ENCODE peak calls at places on chromosomes 7 and 10, in five cellular contexts. One of them, this sample, is unnamed.

GRCh38 chr10:35711615-35712411 is 69.7 kb upstream of the FZD8 start:
- DNase-seq in neural progenitor cell: no peak
- DNase-seq in hepatocyte: no peak
- DNase-seq in PC-3: no peak
- DNase-seq in GM23248: no peak
- DNase-seq in this sample: no peak

GRCh38 chr7:72099784-72100183 is 312.4 kb downstream of the CALN1 start:
- DNase-seq in neural progenitor cell: no peak
- DNase-seq in hepatocyte: no peak
- DNase-seq in PC-3: no peak
- DNase-seq in GM23248: peak
- DNase-seq in this sample: no peak

GRCh38 chr10:80413152-80413996 is 5.0 kb downstream of the PRXL2A start:
- DNase-seq in neural progenitor cell: no peak
- DNase-seq in hepatocyte: peak
- DNase-seq in PC-3: no peak
- DNase-seq in GM23248: no peak
- DNase-seq in this sample: no peak

GRCh38 chr10:43679509-43679908 is 30.8 kb upstream of the ZNF32 start:
- DNase-seq in neural progenitor cell: no peak
- DNase-seq in hepatocyte: no peak
- DNase-seq in PC-3: no peak
- DNase-seq in GM23248: peak
- DNase-seq in this sample: no peak

GRCh38 chr10:64507869-64508609 is 986.8 kb downstream of the REEP3 start:
- DNase-seq in neural progenitor cell: no peak
- DNase-seq in hepatocyte: no peak
- DNase-seq in PC-3: no peak
- DNase-seq in GM23248: no peak
- DNase-seq in this sample: no peak

GRCh38 chr7:18889436-18889835 is 228.0 kb downstream of the TWIST1 start:
- DNase-seq in neural progenitor cell: no peak
- DNase-seq in hepatocyte: no peak
- DNase-seq in PC-3: peak
- DNase-seq in GM23248: no peak
- DNase-seq in this sample: no peak

GRCh38 chr10:87794285-87794684 is 23.7 kb downstream of the ATAD1 start:
- DNase-seq in neural progenitor cell: no peak
- DNase-seq in hepatocyte: no peak
- DNase-seq in PC-3: no peak
- DNase-seq in GM23248: no peak
- DNase-seq in this sample: no peak

GRCh38 chr10:13608246-13608853 is 21.6 kb downstream of the PRPF18 start:
- DNase-seq in neural progenitor cell: no peak
- DNase-seq in hepatocyte: no peak
- DNase-seq in PC-3: no peak
- DNase-seq in GM23248: no peak
- DNase-seq in this sample: no peak

GRCh38 chr7:135286876-135287275 is 53.2 kb downstream of the STRA8 start:
- DNase-seq in neural progenitor cell: no peak
- DNase-seq in hepatocyte: no peak
- DNase-seq in PC-3: no peak
- DNase-seq in GM23248: no peak
- DNase-seq in this sample: no peak

GRCh38 chr7:122520961-122521555 is 177.9 kb downstream of the RNF133 start:
- DNase-seq in neural progenitor cell: peak
- DNase-seq in hepatocyte: no peak
- DNase-seq in PC-3: no peak
- DNase-seq in GM23248: no peak
- DNase-seq in this sample: no peak

GRCh38 chr10:72001026-72001380 is 36.8 kb downstream of the CHST3 start:
- DNase-seq in neural progenitor cell: no peak
- DNase-seq in hepatocyte: no peak
- DNase-seq in PC-3: no peak
- DNase-seq in GM23248: peak
- DNase-seq in this sample: no peak

GRCh38 chr10:30709229-30709628 is 79.7 kb upstream of the LYZL2 start:
- DNase-seq in neural progenitor cell: no peak
- DNase-seq in hepatocyte: no peak
- DNase-seq in PC-3: no peak
- DNase-seq in GM23248: no peak
- DNase-seq in this sample: no peak

DNA sequence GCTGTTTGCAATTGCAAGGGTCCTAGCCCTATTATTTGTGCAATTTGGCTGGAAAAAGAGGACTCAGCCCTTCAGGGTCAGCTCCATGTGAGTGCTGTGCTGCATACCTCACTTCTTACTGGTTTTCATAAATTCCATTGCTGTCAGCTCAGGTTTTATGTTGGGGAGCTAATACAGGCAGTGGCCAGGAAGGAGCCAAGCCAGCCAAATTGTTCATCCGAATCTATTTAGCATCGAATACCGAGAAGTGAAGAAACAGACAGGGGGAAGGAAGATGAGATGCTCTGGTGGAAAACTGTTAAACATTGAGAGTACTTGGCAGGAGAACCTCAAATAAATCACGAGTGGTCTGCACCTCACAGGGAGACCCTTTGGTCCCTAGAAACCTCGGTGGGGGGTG is 196.1 kb upstream of the TMEM72 start:
- DNase-seq in neural progenitor cell: no peak
- DNase-seq in hepatocyte: no peak
- DNase-seq in PC-3: no peak
- DNase-seq in GM23248: peak
- DNase-seq in this sample: no peak
- H2AFZ ChIP-seq in neural progenitor cell: no peak
- H2AFZ ChIP-seq in hepatocyte: no peak
- H2AFZ ChIP-seq in PC-3: no peak
- H2AFZ ChIP-seq in GM23248: peak
- H2AFZ ChIP-seq in this sample: no peak

GRCh38 chr10:2761971-2762370 is 305.4 kb upstream of the PFKP start:
- DNase-seq in neural progenitor cell: no peak
- DNase-seq in hepatocyte: no peak
- DNase-seq in PC-3: no peak
- DNase-seq in GM23248: no peak
- DNase-seq in this sample: no peak
- H3K4me2 ChIP-seq in neural progenitor cell: no peak
- H3K4me2 ChIP-seq in hepatocyte: no peak
- H3K4me2 ChIP-seq in PC-3: no peak
- H3K4me2 ChIP-seq in GM23248: no peak
- H3K4me2 ChIP-seq in this sample: no peak

DNA sequence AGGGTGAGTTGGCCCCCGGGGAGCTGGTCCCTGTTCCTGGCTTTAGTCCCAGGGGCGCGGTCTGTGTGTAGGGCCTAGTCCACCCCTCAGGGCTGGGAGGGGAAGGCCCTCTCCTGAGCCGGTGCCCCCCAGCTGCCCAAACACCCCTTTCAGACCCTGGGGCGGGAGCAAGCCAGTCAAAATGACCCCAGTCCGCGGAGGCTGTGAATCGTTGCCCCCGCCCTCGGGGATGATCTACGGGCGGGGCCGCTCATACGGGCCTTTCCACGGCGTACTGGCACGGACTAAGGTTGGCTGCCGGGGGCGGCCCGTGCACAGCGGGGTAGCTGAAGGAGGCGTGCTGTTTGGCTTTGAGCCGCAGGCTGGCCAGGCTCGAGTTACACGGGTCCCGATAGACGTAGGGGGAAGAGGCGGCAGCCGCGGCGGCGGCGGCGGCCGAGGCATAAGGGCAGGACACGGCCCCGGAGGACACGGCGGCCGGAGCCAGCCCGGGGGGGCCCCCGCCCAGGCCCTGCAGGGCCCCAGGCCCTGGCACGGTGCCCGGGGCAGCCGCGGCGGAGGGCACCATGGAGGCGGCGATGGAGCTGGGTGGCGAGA is 4.3 kb downstream of the ELOVL3 start:
- DNase-seq in neural progenitor cell: peak
- DNase-seq in hepatocyte: peak
- DNase-seq in PC-3: peak
- DNase-seq in GM23248: peak
- DNase-seq in this sample: no peak
- TF ChIP-seq EZH2 in neural progenitor cell: no peak
- TF ChIP-seq EZH2 in hepatocyte: peak
- TF ChIP-seq EZH2 in PC-3: no peak
- TF ChIP-seq EZH2 in GM23248: no peak
- TF ChIP-seq EZH2 in this sample: no peak

DNA sequence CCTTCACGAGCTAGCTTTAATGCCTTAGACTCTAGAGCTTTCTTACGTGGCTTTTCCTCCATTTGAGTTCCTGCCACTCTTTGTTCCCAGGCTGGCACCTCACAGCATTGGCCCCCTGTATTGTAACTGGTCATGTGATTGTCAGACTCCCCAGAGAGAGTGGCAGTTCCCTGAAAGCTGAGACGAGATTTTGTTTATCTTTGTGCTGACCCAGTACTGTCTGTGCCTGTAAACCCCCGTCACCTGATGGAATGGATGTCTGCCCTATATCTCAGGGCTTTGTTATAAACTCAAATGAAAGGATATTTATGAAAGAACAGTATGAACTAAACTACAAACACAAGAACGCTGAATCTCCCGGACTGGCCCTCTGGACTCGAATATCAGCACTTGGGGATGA is 13.0 kb downstream of the NOBOX start:
- DNase-seq in neural progenitor cell: no peak
- DNase-seq in hepatocyte: no peak
- DNase-seq in PC-3: no peak
- DNase-seq in GM23248: no peak
- DNase-seq in this sample: no peak
- H2AFZ ChIP-seq in neural progenitor cell: peak
- H2AFZ ChIP-seq in hepatocyte: no peak
- H2AFZ ChIP-seq in PC-3: no peak
- H2AFZ ChIP-seq in GM23248: no peak
- H2AFZ ChIP-seq in this sample: peak

DNA sequence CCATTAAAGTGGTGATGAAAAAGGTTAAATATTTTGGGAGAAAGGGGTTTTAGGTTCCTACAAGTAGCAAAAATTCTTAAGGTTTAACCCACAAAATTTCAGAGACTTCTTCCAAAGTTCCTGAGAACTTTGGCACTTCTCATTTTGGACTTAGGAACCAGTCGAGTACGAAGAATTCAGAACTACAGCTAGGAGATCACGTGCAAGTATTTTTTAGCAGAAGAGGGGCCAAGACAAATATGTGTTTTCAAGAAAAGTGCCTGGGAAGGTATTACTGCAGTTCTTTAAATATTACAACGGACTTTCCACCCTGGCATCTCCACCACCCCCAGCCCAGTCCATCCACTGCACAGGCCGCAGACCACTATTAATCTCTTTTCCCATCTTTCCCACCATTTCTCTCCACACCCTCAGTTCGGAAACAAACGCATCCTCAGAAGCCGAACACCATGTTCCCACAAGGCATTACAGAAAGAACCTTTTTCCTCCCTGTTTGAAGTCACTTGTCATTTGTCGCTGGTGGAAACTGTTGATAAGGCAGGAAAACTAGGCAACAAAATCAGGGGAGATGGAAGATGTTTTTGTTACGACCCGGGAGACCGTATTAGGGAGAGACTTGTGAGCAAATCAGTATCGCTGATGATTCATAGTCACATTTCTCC is 7.1 kb downstream of the INHBA start:
- DNase-seq in neural progenitor cell: no peak
- DNase-seq in hepatocyte: peak
- DNase-seq in PC-3: no peak
- DNase-seq in GM23248: no peak
- DNase-seq in this sample: no peak
- H3K4me2 ChIP-seq in neural progenitor cell: no peak
- H3K4me2 ChIP-seq in hepatocyte: peak
- H3K4me2 ChIP-seq in PC-3: peak
- H3K4me2 ChIP-seq in GM23248: peak
- H3K4me2 ChIP-seq in this sample: no peak

GRCh38 chr7:27242580-27243339 is at the start of gene EVX1:
- DNase-seq in neural progenitor cell: peak
- DNase-seq in hepatocyte: no peak
- DNase-seq in PC-3: no peak
- DNase-seq in GM23248: peak
- DNase-seq in this sample: no peak

GRCh38 chr7:27245124-27245797 is 2.7 kb downstream of the EVX1 start:
- DNase-seq in neural progenitor cell: peak
- DNase-seq in hepatocyte: no peak
- DNase-seq in PC-3: no peak
- DNase-seq in GM23248: no peak
- DNase-seq in this sample: no peak

GRCh38 chr7:27243340-27244163 is 950 bp downstream of the EVX1 start:
- DNase-seq in neural progenitor cell: peak
- DNase-seq in hepatocyte: no peak
- DNase-seq in PC-3: no peak
- DNase-seq in GM23248: no peak
- DNase-seq in this sample: no peak

GRCh38 chr7:27245798-27246691 is 3.4 kb downstream of the EVX1 start:
- DNase-seq in neural progenitor cell: peak
- DNase-seq in hepatocyte: no peak
- DNase-seq in PC-3: no peak
- DNase-seq in GM23248: peak
- DNase-seq in this sample: no peak

DNA sequence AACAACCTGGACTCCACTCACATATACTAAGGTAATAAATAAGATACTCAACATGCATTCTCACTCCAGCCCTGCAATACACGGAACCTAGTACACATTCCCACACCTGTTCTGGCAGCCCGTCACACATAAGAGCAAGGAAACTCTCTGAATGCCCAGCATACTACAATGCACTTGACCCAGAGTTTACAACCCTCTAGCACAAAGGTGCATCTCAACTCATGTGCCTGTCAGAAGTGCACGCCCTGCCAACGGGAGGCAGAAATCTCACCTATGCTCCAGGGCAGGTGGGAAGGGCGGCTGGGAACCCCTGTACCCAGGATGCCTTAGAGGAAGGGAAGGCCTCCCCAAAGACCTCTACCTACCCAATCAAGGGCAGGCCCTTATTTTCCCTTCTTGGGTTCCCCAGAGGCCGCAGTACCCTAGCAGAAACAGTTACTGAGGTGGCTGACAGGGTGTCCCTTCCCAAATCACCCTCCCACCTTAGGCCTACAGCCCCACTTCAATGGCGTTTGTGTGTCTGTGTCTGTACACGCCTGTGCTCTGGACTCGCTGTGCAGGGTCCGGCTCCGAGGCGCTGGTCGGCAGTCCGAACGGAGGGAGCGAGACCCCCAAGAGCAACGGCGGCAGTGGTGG is 2.0 kb downstream of the EVX1 start:
- DNase-seq in neural progenitor cell: no peak
- DNase-seq in hepatocyte: no peak
- DNase-seq in PC-3: no peak
- DNase-seq in GM23248: no peak
- DNase-seq in this sample: no peak
- TF ChIP-seq EZH2 in neural progenitor cell: no peak
- TF ChIP-seq EZH2 in hepatocyte: no peak
- TF ChIP-seq EZH2 in PC-3: no peak
- TF ChIP-seq EZH2 in GM23248: no peak
- TF ChIP-seq EZH2 in this sample: no peak

This sample was measured in DND-41.